ENCODE peak calls at places on chromosomes 7 and 10, in eight cellular contexts. One of them, this sample, is unnamed.

GRCh38 chr10:7529638-7530037 is 118.8 kb upstream of the SFMBT2 start:
- DNase-seq in MM.1S: no peak
- DNase-seq in occipital lobe: peak; percentile 10
- DNase-seq in erythroblast: no peak
- DNase-seq in stimulated activated naive CD8-positive, alpha-beta T cell treated with anti-CD3 and anti-CD28 coated beads, Interleukin-15, amount 100 ng/mL, for 72 hours: no peak
- DNase-seq in iPS-NIHi11: no peak
- DNase-seq in caudate nucleus: peak; percentile 11
- DNase-seq in substantia nigra: no peak
- DNase-seq in this sample: peak; percentile 22

GRCh38 chr7:156776527-156776926 is 116.5 kb downstream of the LMBR1 start:
- DNase-seq in substantia nigra: no peak
- DNase-seq in MM.1S: no peak
- DNase-seq in erythroblast: no peak
- DNase-seq in iPS-NIHi11: no peak
- DNase-seq in stimulated activated naive CD8-positive, alpha-beta T cell treated with anti-CD3 and anti-CD28 coated beads, Interleukin-15, amount 100 ng/mL, for 72 hours: no peak
- DNase-seq in occipital lobe: no peak
- DNase-seq in caudate nucleus: no peak
- DNase-seq in this sample: no peak

GRCh38 chr10:78904196-78904595 is 164.6 kb upstream of the ZMIZ1 start:
- DNase-seq in stimulated activated naive CD8-positive, alpha-beta T cell treated with anti-CD3 and anti-CD28 coated beads, Interleukin-15, amount 100 ng/mL, for 72 hours: no peak
- DNase-seq in substantia nigra: no peak
- DNase-seq in erythroblast: no peak
- DNase-seq in occipital lobe: no peak
- DNase-seq in caudate nucleus: no peak
- DNase-seq in MM.1S: no peak
- DNase-seq in iPS-NIHi11: no peak
- DNase-seq in this sample: no peak

GRCh38 chr7:116122972-116123595 is 87.3 kb upstream of the TES start:
- DNase-seq in substantia nigra: no peak
- DNase-seq in occipital lobe: no peak
- DNase-seq in MM.1S: peak; percentile 65
- DNase-seq in erythroblast: peak; percentile 13
- DNase-seq in caudate nucleus: no peak
- DNase-seq in iPS-NIHi11: peak; percentile 21
- DNase-seq in stimulated activated naive CD8-positive, alpha-beta T cell treated with anti-CD3 and anti-CD28 coated beads, Interleukin-15, amount 100 ng/mL, for 72 hours: no peak
- DNase-seq in this sample: peak; percentile 53

GRCh38 chr7:68511281-68511680 is 1087.0 kb upstream of the AUTS2 start:
- DNase-seq in erythroblast: no peak
- DNase-seq in MM.1S: no peak
- DNase-seq in iPS-NIHi11: no peak
- DNase-seq in substantia nigra: no peak
- DNase-seq in stimulated activated naive CD8-positive, alpha-beta T cell treated with anti-CD3 and anti-CD28 coated beads, Interleukin-15, amount 100 ng/mL, for 72 hours: no peak
- DNase-seq in caudate nucleus: no peak
- DNase-seq in occipital lobe: no peak
- DNase-seq in this sample: no peak

GRCh38 chr10:61896854-61897661 is 4.4 kb upstream of the ARID5B start:
- DNase-seq in caudate nucleus: peak; percentile 19
- DNase-seq in iPS-NIHi11: peak; percentile 87
- DNase-seq in stimulated activated naive CD8-positive, alpha-beta T cell treated with anti-CD3 and anti-CD28 coated beads, Interleukin-15, amount 100 ng/mL, for 72 hours: peak; percentile 74
- DNase-seq in substantia nigra: peak; percentile 69
- DNase-seq in MM.1S: peak; percentile 91
- DNase-seq in occipital lobe: peak; percentile 21
- DNase-seq in erythroblast: peak; percentile 82
- DNase-seq in this sample: peak; percentile 96

GRCh38 chr10:75234683-75235374 is 928 bp downstream of the COMTD1 start:
- DNase-seq in stimulated activated naive CD8-positive, alpha-beta T cell treated with anti-CD3 and anti-CD28 coated beads, Interleukin-15, amount 100 ng/mL, for 72 hours: no peak
- DNase-seq in iPS-NIHi11: peak; percentile 56
- DNase-seq in erythroblast: no peak
- DNase-seq in substantia nigra: no peak
- DNase-seq in caudate nucleus: no peak
- DNase-seq in MM.1S: peak; percentile 40
- DNase-seq in occipital lobe: no peak
- DNase-seq in this sample: peak; percentile 58

GRCh38 chr7:29345590-29345989 is 151.0 kb downstream of the CHN2 start:
- DNase-seq in stimulated activated naive CD8-positive, alpha-beta T cell treated with anti-CD3 and anti-CD28 coated beads, Interleukin-15, amount 100 ng/mL, for 72 hours: peak; percentile 9
- DNase-seq in substantia nigra: peak; percentile 39
- DNase-seq in occipital lobe: no peak
- DNase-seq in MM.1S: peak; percentile 16
- DNase-seq in iPS-NIHi11: peak; percentile 40
- DNase-seq in erythroblast: peak; percentile 12
- DNase-seq in caudate nucleus: peak; percentile 54
- DNase-seq in this sample: peak; percentile 81

GRCh38 chr10:104281694-104282093 is 12.7 kb downstream of the GSTO2 start:
- DNase-seq in occipital lobe: no peak
- DNase-seq in caudate nucleus: no peak
- DNase-seq in erythroblast: no peak
- DNase-seq in stimulated activated naive CD8-positive, alpha-beta T cell treated with anti-CD3 and anti-CD28 coated beads, Interleukin-15, amount 100 ng/mL, for 72 hours: no peak
- DNase-seq in substantia nigra: no peak
- DNase-seq in iPS-NIHi11: no peak
- DNase-seq in MM.1S: no peak
- DNase-seq in this sample: no peak

GRCh38 chr7:5289345-5289744 is 6.6 kb downstream of the SLC29A4 start:
- DNase-seq in erythroblast: no peak
- DNase-seq in occipital lobe: no peak
- DNase-seq in substantia nigra: no peak
- DNase-seq in caudate nucleus: no peak
- DNase-seq in stimulated activated naive CD8-positive, alpha-beta T cell treated with anti-CD3 and anti-CD28 coated beads, Interleukin-15, amount 100 ng/mL, for 72 hours: no peak
- DNase-seq in iPS-NIHi11: no peak
- DNase-seq in MM.1S: no peak
- DNase-seq in this sample: no peak

This sample was measured in OCI-M1.